ENCODE peak calls at places on chromosomes 4 and X, in four cellular contexts. B is choroid plexus epithelial cell, U is type B pancreatic cell, E is A549. M is an unnamed sample.

GRCh38 chr4:124717101-124717500 is 4.6 kb upstream of the ANKRD50 start:
- DNase-seq in B (no peak), U (no peak), E (no peak), M (no peak)

GRCh38 chr4:13529130-13529919 is 15.0 kb downstream of the NKX3-2 start:
- DNase-seq in B (no peak), U (no peak), E (no peak), M (peak)

GRCh38 chrX:42070866-42071265 is 147.5 kb upstream of the CASK start:
- DNase-seq in B (no peak), U (no peak), E (no peak), M (no peak)

GRCh38 chr4:168769416-168769815 is 240.6 kb downstream of the CBR4 start:
- DNase-seq in B (peak), U (no peak), E (no peak), M (no peak)

GRCh38 chr4:120754590-120754989 is 167.9 kb downstream of the PRDM5 start:
- DNase-seq in B (peak), U (no peak), E (no peak), M (no peak)

GRCh38 chrX:13658602-13659001 is 5.7 kb downstream of the TCEANC start:
- DNase-seq in B (peak), U (no peak), E (peak), M (no peak)

GRCh38 chr4:113539408-113539807 is 222.1 kb downstream of the CAMK2D start:
- DNase-seq in B (peak), U (no peak), E (no peak), M (no peak)

GRCh38 chr4:174156239-174156826 is 127.1 kb downstream of the FBXO8 start:
- DNase-seq in B (peak), U (no peak), E (peak), M (no peak)

GRCh38 chr4:8731364-8731763 is 138.8 kb downstream of the CPZ start:
- DNase-seq in B (no peak), U (no peak), E (no peak), M (no peak)

GRCh38 chr4:89570931-89571330 is 263.3 kb upstream of the GPRIN3 start:
- DNase-seq in B (no peak), U (no peak), E (no peak), M (no peak)

GRCh38 chr4:7823416-7823824 is 116.2 kb downstream of the AFAP1 start:
- DNase-seq in B (no peak), U (no peak), E (no peak), M (no peak)

GRCh38 chr4:189301692-189302091 is 639.0 kb upstream of the FRG1 start:
- DNase-seq in B (no peak), U (no peak), E (no peak), M (no peak)

GRCh38 chrX:38224160-38224559 is 3.5 kb upstream of the SRPX start:
- DNase-seq in B (no peak), U (no peak), E (no peak), M (no peak)

GRCh38 chrX:38221391-38221929 is 789 bp upstream of the SRPX start:
- DNase-seq in B (no peak), U (no peak), E (no peak), M (no peak)

GRCh38 chrX:38216642-38217041 is 4.0 kb downstream of the SRPX start:
- DNase-seq in B (peak), U (no peak), E (no peak), M (no peak)

GRCh38 chrX:38220936-38221386 is 290 bp upstream of the SRPX start:
- DNase-seq in B (no peak), U (no peak), E (no peak), M (no peak)

DNA sequence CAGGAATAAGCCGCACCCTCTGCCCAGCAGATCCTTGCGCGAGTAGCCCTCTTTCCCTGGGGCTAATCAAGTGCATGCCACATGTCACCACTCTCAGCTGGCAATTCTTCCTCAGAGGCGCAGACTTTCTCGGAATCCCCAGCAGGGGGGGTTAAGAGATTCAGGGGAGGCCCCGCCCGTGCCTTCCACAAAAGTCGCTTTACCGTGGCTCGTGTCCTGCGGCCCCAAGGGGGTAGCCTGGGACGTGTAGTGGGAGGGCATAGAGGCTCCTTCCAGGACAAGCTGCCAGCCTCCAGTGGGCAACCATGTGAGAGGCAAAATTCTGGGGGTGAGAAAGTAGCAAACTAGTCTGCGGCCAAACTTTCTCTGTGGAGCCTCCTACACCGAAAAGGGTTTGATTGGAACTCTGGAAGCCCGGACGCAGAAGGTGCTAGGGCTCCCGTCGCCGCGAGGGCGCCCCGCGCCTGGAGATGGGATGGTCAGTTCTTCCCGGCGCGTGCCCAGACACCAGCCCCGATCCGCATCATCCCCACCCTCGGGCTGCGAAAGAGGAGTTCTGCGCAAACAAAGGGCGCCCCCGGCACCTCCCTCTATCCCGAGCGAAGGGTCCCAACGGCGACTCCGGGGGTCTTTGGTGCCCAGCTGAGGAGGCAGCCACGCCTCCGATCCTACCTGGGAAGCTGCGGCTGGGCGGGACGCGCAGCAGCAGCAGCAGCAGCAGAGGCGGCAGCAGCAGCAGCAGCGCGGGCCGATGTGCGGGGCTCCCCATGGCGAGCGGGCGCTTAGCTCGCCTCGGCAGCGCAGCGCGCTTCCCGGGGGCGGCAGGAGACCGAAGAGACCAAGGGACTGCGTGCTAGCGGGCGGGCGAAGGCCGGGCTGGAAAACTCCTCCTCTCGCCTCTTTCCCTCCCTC is at the start of gene SRPX:
- DNase-seq in B (peak), U (peak), E (peak), M (peak)
- TF ChIP-seq CTCF in B (peak), U (peak), E (no peak), M (no peak)

GRCh38 chrX:15416133-15416993 is 32.1 kb upstream of the VEGFD start:
- DNase-seq in B (no peak), U (no peak), E (no peak), M (no peak)
- TF ChIP-seq CTCF in B (no peak), U (no peak), E (no peak), M (no peak)

DNA sequence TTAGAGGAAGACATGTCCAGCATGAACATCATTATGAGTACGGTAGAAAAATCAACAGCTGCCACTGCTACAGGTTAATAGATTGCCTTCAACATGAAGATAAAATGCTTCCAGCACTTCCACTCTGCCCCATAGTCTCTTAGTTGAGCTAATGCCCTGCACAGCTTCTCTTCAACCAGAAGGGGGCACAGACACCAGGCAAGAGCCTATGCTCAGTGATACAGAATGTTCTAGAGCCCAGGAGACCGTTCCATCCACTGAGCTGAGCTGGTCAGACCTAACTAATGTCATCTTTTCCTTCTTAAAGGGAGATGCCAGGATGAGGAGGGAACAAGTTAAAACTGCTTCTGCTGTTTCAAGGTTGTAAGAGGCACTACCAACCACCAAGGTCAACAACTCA is 42.2 kb downstream of the SMIM10L2A start:
- DNase-seq in B (peak), U (no peak), E (no peak), M (no peak)
- TF ChIP-seq CTCF in B (peak), U (peak), E (no peak), M (no peak)

GRCh38 chr4:14744346-14744745 is 257.9 kb upstream of the CPEB2 start:
- DNase-seq in B (peak), U (no peak), E (no peak), M (no peak)

GRCh38 chr4:14752341-14753046 is 249.8 kb upstream of the CPEB2 start:
- DNase-seq in B (no peak), U (no peak), E (no peak), M (no peak)

GRCh38 chr4:14749910-14750309 is 252.4 kb upstream of the CPEB2 start:
- DNase-seq in B (peak), U (no peak), E (no peak), M (peak)
- TF ChIP-seq CTCF in B (peak), U (peak), E (no peak), M (peak)

GRCh38 chr4:4601803-4602369 is 60.0 kb upstream of the STX18 start:
- DNase-seq in B (no peak), U (no peak), E (no peak), M (no peak)
- TF ChIP-seq CTCF in B (no peak), U (no peak), E (no peak), M (no peak)

M was measured in left lung.